ENCODE peak calls at places on chromosome 20, in eight cellular contexts. K is endothelial cell, V is WERI-Rb-1, B is left ventricle myocardium inferior, P is Calu3, C is fibroblast of pulmonary artery, S is bronchial epithelial cell, T is nephron progenitor cell. H is an unnamed sample.

GRCh38 chr20:46520976-46521579 is 7.7 kb upstream of the ZNF334 start:
- DNase-seq in P (peak), C (peak), S (peak), K (peak), T (peak), B (no peak), V (peak), H (peak)

GRCh38 chr20:62901891-62902290 is 24.4 kb downstream of the DIDO1 start:
- DNase-seq in T (no peak), V (no peak), C (no peak), P (no peak), K (no peak), B (no peak), S (no peak), H (no peak)

GRCh38 chr20:64091340-64091739 is 7.1 kb upstream of the LKAAEAR1 start:
- DNase-seq in B (no peak), T (no peak), P (no peak), K (no peak), V (no peak), C (no peak), S (no peak), H (no peak)

GRCh38 chr20:42981258-42981657 is 208.4 kb downstream of the PTPRT start:
- DNase-seq in P (no peak), K (no peak), T (no peak), B (no peak), S (peak), C (no peak), V (no peak), H (no peak)

GRCh38 chr20:4040283-4041179 is 25.2 kb upstream of the RNF24 start:
- DNase-seq in S (no peak), P (no peak), C (peak), K (no peak), V (no peak), B (no peak), T (no peak), H (no peak)

GRCh38 chr20:36768768-36769430 is 4.7 kb downstream of the DSN1 start:
- DNase-seq in V (no peak), K (no peak), P (no peak), T (no peak), C (no peak), B (no peak), S (no peak), H (no peak)

GRCh38 chr20:37697314-37697713 is 3.5 kb downstream of the CTNNBL1 start:
- DNase-seq in S (no peak), B (no peak), C (no peak), V (no peak), K (no peak), T (no peak), P (no peak), H (no peak)

GRCh38 chr20:3648941-3649340 is 14.3 kb downstream of the GFRA4 start:
- DNase-seq in B (no peak), T (no peak), P (no peak), V (no peak), C (no peak), K (no peak), S (no peak), H (no peak)

GRCh38 chr20:64095927-64096326 is 11.4 kb downstream of the NPBWR2 start:
- DNase-seq in P (no peak), S (no peak), T (no peak), V (no peak), K (no peak), B (no peak), C (no peak), H (no peak)

GRCh38 chr20:25459916-25460590 is 52.6 kb downstream of the GINS1 start:
- DNase-seq in T (no peak), K (no peak), P (no peak), V (no peak), B (no peak), C (no peak), S (no peak), H (no peak)

GRCh38 chr20:59185809-59186208 is 22.2 kb downstream of the ZNF831 start:
- DNase-seq in S (no peak), P (no peak), K (no peak), C (no peak), B (no peak), T (peak), V (no peak), H (no peak)

GRCh38 chr20:43404880-43405279 is 52.8 kb upstream of the SRSF6 start:
- DNase-seq in S (peak), C (peak), K (no peak), P (peak), B (no peak), T (no peak), V (peak), H (peak)

GRCh38 chr20:63860325-63861051 is 810 bp upstream of the ABHD16B start:
- DNase-seq in B (no peak), C (no peak), S (no peak), T (no peak), V (no peak), P (no peak), K (no peak), H (no peak)

GRCh38 chr20:8721098-8721497 is 347.8 kb upstream of the PLCB4 start:
- DNase-seq in B (peak), V (peak), T (peak), S (peak), P (peak), C (peak), K (peak), H (peak)

GRCh38 chr20:25237610-25238318 is 10.1 kb upstream of the PYGB start:
- DNase-seq in B (no peak), T (no peak), P (peak), S (peak), V (no peak), K (no peak), C (peak), H (peak)

GRCh38 chr20:46558511-46558959 is 8.1 kb upstream of the OCSTAMP start:
- DNase-seq in P (peak), T (no peak), B (no peak), V (peak), K (no peak), S (peak), C (peak), H (peak)

GRCh38 chr20:48025061-48025515 is 239.8 kb upstream of the SULF2 start:
- DNase-seq in P (no peak), B (no peak), C (peak), K (no peak), T (peak), S (no peak), V (peak), H (no peak)

GRCh38 chr20:49210101-49210749 is 9.0 kb upstream of the DDX27 start:
- DNase-seq in V (no peak), C (no peak), P (no peak), T (no peak), K (no peak), S (no peak), B (no peak), H (no peak)

GRCh38 chr20:15528386-15529111 is 1044.7 kb downstream of the KIF16B start:
- DNase-seq in K (no peak), P (no peak), S (no peak), T (no peak), B (no peak), C (no peak), V (no peak), H (no peak)

GRCh38 chr20:35015863-35016193 is 60.2 kb downstream of the MYH7B start:
- DNase-seq in C (no peak), V (no peak), P (no peak), K (no peak), S (no peak), B (no peak), T (no peak), H (no peak)

GRCh38 chr20:1894471-1894950 is 696 bp upstream of the SIRPA start:
- DNase-seq in C (no peak), P (peak), T (peak), B (peak), K (peak), V (peak), S (no peak), H (peak)

GRCh38 chr20:44589522-44589921 is 7.1 kb downstream of the PKIG start:
- DNase-seq in V (no peak), K (no peak), C (no peak), S (no peak), P (no peak), B (no peak), T (no peak), H (no peak)

GRCh38 chr20:58441723-58442122 is 52.7 kb downstream of the VAPB start:
- DNase-seq in C (no peak), V (no peak), P (no peak), K (no peak), S (no peak), B (no peak), T (no peak), H (no peak)

DNA sequence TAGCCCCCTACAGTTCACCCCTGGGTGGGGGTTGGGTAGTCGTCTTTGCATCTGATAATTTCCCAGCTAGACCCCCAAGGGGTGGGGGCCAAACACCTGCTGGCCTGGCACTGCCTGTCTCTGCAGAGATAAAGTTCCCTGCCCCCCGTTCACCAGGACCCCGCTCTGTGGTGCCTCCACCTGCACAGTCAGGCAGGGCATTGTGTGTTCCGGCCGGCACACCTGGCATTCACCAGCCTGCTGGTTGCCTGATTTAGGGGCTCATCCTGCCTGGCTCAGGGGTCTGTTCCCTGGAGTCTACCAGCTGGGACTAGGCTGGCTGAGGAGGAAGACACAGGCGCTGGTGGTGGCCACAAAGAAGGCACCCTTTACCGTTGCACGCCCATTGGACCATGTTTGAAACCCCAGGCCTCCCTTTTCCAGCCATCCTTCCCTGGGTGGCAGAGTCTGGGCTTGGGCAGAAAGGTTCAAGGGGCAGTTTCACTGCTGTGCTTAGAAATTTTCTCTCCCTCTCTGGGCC is 30.8 kb upstream of the SCRT2 start:
- DNase-seq in V (no peak), K (no peak), S (no peak), C (no peak), B (no peak), P (no peak), T (no peak), H (no peak)
- TF ChIP-seq CTCF in V (no peak), K (no peak), S (no peak), C (no peak), B (no peak), P (no peak), T (no peak), H (no peak)

GRCh38 chr20:52869276-52869675 is 102.9 kb upstream of the TSHZ2 start:
- DNase-seq in P (no peak), S (no peak), B (no peak), V (no peak), T (no peak), K (no peak), C (no peak), H (no peak)
- TF ChIP-seq CTCF in P (no peak), S (no peak), B (no peak), V (no peak), T (no peak), K (no peak), C (no peak), H (no peak)

GRCh38 chr20:41171736-41172295 is 34.5 kb downstream of the PLCG1 start:
- DNase-seq in C (no peak), K (no peak), T (no peak), P (no peak), V (peak), B (no peak), S (no peak), H (no peak)

GRCh38 chr20:41174373-41174772 is 37.0 kb downstream of the PLCG1 start:
- DNase-seq in B (no peak), P (no peak), C (no peak), T (no peak), K (no peak), V (peak), S (no peak), H (no peak)

GRCh38 chr20:41173161-41173721 is 35.9 kb downstream of the PLCG1 start:
- DNase-seq in T (peak), K (peak), V (peak), P (peak), B (peak), S (peak), C (peak), H (peak)

GRCh38 chr20:41173791-41174341 is 36.5 kb downstream of the PLCG1 start:
- DNase-seq in S (no peak), C (no peak), T (no peak), B (no peak), V (no peak), P (no peak), K (no peak), H (no peak)

DNA sequence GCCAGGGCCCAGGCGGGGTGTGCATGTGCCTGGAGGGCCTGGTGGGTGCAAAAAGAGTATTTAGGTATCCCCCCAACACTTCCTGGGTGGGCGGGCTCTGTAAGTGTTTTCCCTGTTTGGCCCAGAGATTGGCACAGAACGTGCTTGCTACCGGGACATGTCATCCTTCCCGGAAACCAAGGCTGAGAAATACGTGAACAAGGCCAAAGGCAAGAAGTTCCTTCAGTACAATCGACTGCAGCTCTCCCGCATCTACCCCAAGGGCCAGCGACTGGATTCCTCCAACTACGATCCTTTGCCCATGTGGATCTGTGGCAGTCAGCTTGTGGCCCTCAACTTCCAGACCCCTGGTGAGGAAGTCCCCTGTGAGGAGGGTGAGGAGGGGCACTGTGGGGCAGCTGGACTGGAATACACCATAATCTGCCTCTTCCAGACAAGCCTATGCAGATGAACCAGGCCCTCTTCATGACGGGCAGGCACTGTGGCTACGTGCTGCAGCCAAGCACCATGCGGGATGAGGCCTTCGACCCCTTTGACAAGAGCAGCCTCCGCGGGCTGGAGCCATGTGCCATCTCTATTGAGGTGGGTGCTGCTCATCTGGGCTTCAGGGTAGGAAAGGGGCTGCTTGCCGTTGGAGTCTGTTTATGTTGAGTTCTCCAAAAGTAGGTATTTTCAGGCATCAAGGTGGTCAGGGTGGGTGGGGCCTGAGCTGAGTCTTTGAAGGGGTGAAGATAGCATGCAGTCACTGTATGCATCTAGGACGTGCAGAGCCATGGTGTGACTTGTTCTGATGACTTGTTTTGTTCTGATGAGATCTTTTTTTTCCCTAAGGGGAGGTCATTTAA is 35.2 kb downstream of the PLCG1 start:
- DNase-seq in B (no peak), V (peak), K (no peak), C (peak), P (no peak), S (no peak), T (no peak), H (no peak)
- TF ChIP-seq CTCF in B (no peak), V (no peak), K (no peak), C (no peak), P (no peak), S (no peak), T (no peak), H (no peak)

GRCh38 chr20:50304883-50305635 is 114.4 kb downstream of the CEBPB start:
- DNase-seq in K (no peak), S (no peak), T (no peak), B (peak), V (no peak), C (peak), P (no peak), H (no peak)
- TF ChIP-seq CTCF in K (no peak), S (no peak), T (no peak), B (no peak), V (no peak), C (no peak), P (no peak), H (no peak)

GRCh38 chr20:23019403-23019802 is 15.7 kb upstream of the SSTR4 start:
- DNase-seq in V (no peak), T (no peak), S (no peak), C (no peak), B (no peak), P (no peak), K (no peak), H (no peak)
- TF ChIP-seq CTCF in V (no peak), T (no peak), S (no peak), C (no peak), B (no peak), P (no peak), K (no peak), H (no peak)